ENCODE peak calls at places on chromosomes 11 and 22, in six cellular contexts. One of them, this sample, is unnamed.

GRCh38 chr11:120817131-120817530 is 206.8 kb upstream of the TBCEL start:
- DNase-seq in dorsolateral prefrontal cortex: peak
- DNase-seq in nephron progenitor cell: no peak
- DNase-seq in choroid plexus epithelial cell: no peak
- DNase-seq in foreskin fibroblast: no peak
- DNase-seq in colonic mucosa: no peak
- DNase-seq in this sample: no peak

GRCh38 chr11:9461068-9461759 is 402 bp downstream of the ZNF143 start:
- DNase-seq in dorsolateral prefrontal cortex: peak
- DNase-seq in nephron progenitor cell: peak
- DNase-seq in choroid plexus epithelial cell: peak
- DNase-seq in foreskin fibroblast: peak
- DNase-seq in colonic mucosa: peak
- DNase-seq in this sample: peak

GRCh38 chr11:93169950-93170561 is 27.7 kb downstream of the SLC36A4 start:
- DNase-seq in dorsolateral prefrontal cortex: no peak
- DNase-seq in nephron progenitor cell: no peak
- DNase-seq in choroid plexus epithelial cell: peak
- DNase-seq in foreskin fibroblast: peak
- DNase-seq in colonic mucosa: no peak
- DNase-seq in this sample: peak

GRCh38 chr22:38240734-38241252 is 32.0 kb downstream of the TMEM184B start:
- DNase-seq in dorsolateral prefrontal cortex: peak
- DNase-seq in nephron progenitor cell: no peak
- DNase-seq in choroid plexus epithelial cell: peak
- DNase-seq in foreskin fibroblast: no peak
- DNase-seq in colonic mucosa: peak
- DNase-seq in this sample: no peak

GRCh38 chr22:49965291-49966040 is 4.9 kb downstream of the PIM3 start:
- DNase-seq in dorsolateral prefrontal cortex: peak
- DNase-seq in nephron progenitor cell: no peak
- DNase-seq in choroid plexus epithelial cell: no peak
- DNase-seq in foreskin fibroblast: no peak
- DNase-seq in colonic mucosa: peak
- DNase-seq in this sample: no peak

GRCh38 chr11:44556735-44557409 is 8.6 kb upstream of the CD82 start:
- DNase-seq in dorsolateral prefrontal cortex: peak
- DNase-seq in nephron progenitor cell: peak
- DNase-seq in choroid plexus epithelial cell: peak
- DNase-seq in foreskin fibroblast: no peak
- DNase-seq in colonic mucosa: peak
- DNase-seq in this sample: no peak

GRCh38 chr11:68136866-68137265 is 15.7 kb upstream of the CHKA start:
- DNase-seq in dorsolateral prefrontal cortex: no peak
- DNase-seq in nephron progenitor cell: no peak
- DNase-seq in choroid plexus epithelial cell: no peak
- DNase-seq in foreskin fibroblast: no peak
- DNase-seq in colonic mucosa: no peak
- DNase-seq in this sample: no peak

GRCh38 chr22:33112606-33113005 is 54.4 kb upstream of the SYN3 start:
- DNase-seq in dorsolateral prefrontal cortex: no peak
- DNase-seq in nephron progenitor cell: no peak
- DNase-seq in choroid plexus epithelial cell: no peak
- DNase-seq in foreskin fibroblast: no peak
- DNase-seq in colonic mucosa: no peak
- DNase-seq in this sample: no peak

GRCh38 chr11:38176812-38177322 is 1578.8 kb upstream of the RAG2 start:
- DNase-seq in dorsolateral prefrontal cortex: no peak
- DNase-seq in nephron progenitor cell: peak
- DNase-seq in choroid plexus epithelial cell: no peak
- DNase-seq in foreskin fibroblast: no peak
- DNase-seq in colonic mucosa: no peak
- DNase-seq in this sample: no peak

GRCh38 chr22:40022536-40023225 is 27.9 kb downstream of the FAM83F start:
- DNase-seq in dorsolateral prefrontal cortex: no peak
- DNase-seq in nephron progenitor cell: no peak
- DNase-seq in choroid plexus epithelial cell: no peak
- DNase-seq in foreskin fibroblast: no peak
- DNase-seq in colonic mucosa: peak
- DNase-seq in this sample: no peak

GRCh38 chr11:134019500-134019899 is 49.4 kb upstream of the JAM3 start:
- DNase-seq in dorsolateral prefrontal cortex: no peak
- DNase-seq in nephron progenitor cell: no peak
- DNase-seq in choroid plexus epithelial cell: no peak
- DNase-seq in foreskin fibroblast: no peak
- DNase-seq in colonic mucosa: no peak
- DNase-seq in this sample: no peak

GRCh38 chr11:134013518-134013917 is 55.4 kb upstream of the JAM3 start:
- DNase-seq in dorsolateral prefrontal cortex: no peak
- DNase-seq in nephron progenitor cell: no peak
- DNase-seq in choroid plexus epithelial cell: no peak
- DNase-seq in foreskin fibroblast: no peak
- DNase-seq in colonic mucosa: no peak
- DNase-seq in this sample: no peak

GRCh38 chr11:134017773-134018430 is 51.0 kb upstream of the JAM3 start:
- DNase-seq in dorsolateral prefrontal cortex: no peak
- DNase-seq in nephron progenitor cell: no peak
- DNase-seq in choroid plexus epithelial cell: no peak
- DNase-seq in foreskin fibroblast: no peak
- DNase-seq in colonic mucosa: no peak
- DNase-seq in this sample: no peak

GRCh38 chr11:134015541-134015940 is 53.3 kb upstream of the JAM3 start:
- DNase-seq in dorsolateral prefrontal cortex: peak
- DNase-seq in nephron progenitor cell: no peak
- DNase-seq in choroid plexus epithelial cell: no peak
- DNase-seq in foreskin fibroblast: no peak
- DNase-seq in colonic mucosa: no peak
- DNase-seq in this sample: no peak

GRCh38 chr11:134014502-134014901 is 54.4 kb upstream of the JAM3 start:
- DNase-seq in dorsolateral prefrontal cortex: no peak
- DNase-seq in nephron progenitor cell: no peak
- DNase-seq in choroid plexus epithelial cell: no peak
- DNase-seq in foreskin fibroblast: no peak
- DNase-seq in colonic mucosa: no peak
- DNase-seq in this sample: no peak
- TF ChIP-seq CTCF in dorsolateral prefrontal cortex: no peak
- TF ChIP-seq CTCF in nephron progenitor cell: peak
- TF ChIP-seq CTCF in choroid plexus epithelial cell: peak
- TF ChIP-seq CTCF in foreskin fibroblast: no peak
- TF ChIP-seq CTCF in colonic mucosa: no peak
- TF ChIP-seq CTCF in this sample: peak

DNA sequence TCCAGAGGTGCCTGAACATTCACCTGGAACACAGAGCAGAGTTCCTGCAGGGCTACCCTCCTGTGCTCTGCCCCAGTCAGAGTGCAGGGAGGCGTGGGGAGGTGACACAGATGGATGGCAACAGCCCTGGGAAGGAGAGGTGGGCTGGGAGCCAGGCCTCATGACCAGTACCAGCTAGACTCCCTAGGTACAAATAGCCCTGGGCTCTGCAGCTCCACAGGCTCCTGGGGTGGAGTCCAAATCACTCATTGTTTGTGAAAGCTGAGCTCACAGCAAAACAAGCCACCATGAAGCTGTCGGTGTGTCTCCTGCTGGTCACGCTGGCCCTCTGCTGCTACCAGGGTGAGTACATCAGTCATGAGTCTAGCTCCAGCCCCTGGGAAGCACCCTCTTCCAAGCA is at the start of gene SCGB1D2:
- DNase-seq in dorsolateral prefrontal cortex: peak
- DNase-seq in nephron progenitor cell: no peak
- DNase-seq in choroid plexus epithelial cell: no peak
- DNase-seq in foreskin fibroblast: no peak
- DNase-seq in colonic mucosa: no peak
- DNase-seq in this sample: no peak
- TF ChIP-seq CTCF in dorsolateral prefrontal cortex: no peak
- TF ChIP-seq CTCF in nephron progenitor cell: no peak
- TF ChIP-seq CTCF in choroid plexus epithelial cell: no peak
- TF ChIP-seq CTCF in foreskin fibroblast: no peak
- TF ChIP-seq CTCF in colonic mucosa: no peak
- TF ChIP-seq CTCF in this sample: no peak

DNA sequence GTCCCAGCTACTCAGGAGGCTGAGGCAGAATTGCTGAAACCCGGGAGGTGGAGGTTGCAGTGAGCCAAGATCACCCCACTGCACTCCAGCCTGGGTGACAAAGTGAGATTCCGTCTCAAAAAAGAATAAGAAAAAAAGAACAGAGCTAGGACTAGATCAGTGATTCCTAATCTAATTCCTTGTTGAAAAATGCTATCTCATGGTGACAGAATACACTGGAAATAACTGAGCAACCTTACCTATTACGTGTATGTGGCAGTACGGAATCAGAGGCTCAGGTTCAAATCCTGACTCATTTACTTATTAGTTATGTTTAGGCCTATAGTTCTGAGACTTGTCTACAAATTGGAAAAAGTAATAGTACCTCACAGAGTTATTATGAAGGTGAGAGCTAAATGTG is 19.5 kb upstream of the RCE1 start:
- DNase-seq in dorsolateral prefrontal cortex: no peak
- DNase-seq in nephron progenitor cell: no peak
- DNase-seq in choroid plexus epithelial cell: no peak
- DNase-seq in foreskin fibroblast: no peak
- DNase-seq in colonic mucosa: no peak
- DNase-seq in this sample: no peak
- TF ChIP-seq CTCF in dorsolateral prefrontal cortex: no peak
- TF ChIP-seq CTCF in nephron progenitor cell: no peak
- TF ChIP-seq CTCF in choroid plexus epithelial cell: no peak
- TF ChIP-seq CTCF in foreskin fibroblast: no peak
- TF ChIP-seq CTCF in colonic mucosa: no peak
- TF ChIP-seq CTCF in this sample: no peak

DNA sequence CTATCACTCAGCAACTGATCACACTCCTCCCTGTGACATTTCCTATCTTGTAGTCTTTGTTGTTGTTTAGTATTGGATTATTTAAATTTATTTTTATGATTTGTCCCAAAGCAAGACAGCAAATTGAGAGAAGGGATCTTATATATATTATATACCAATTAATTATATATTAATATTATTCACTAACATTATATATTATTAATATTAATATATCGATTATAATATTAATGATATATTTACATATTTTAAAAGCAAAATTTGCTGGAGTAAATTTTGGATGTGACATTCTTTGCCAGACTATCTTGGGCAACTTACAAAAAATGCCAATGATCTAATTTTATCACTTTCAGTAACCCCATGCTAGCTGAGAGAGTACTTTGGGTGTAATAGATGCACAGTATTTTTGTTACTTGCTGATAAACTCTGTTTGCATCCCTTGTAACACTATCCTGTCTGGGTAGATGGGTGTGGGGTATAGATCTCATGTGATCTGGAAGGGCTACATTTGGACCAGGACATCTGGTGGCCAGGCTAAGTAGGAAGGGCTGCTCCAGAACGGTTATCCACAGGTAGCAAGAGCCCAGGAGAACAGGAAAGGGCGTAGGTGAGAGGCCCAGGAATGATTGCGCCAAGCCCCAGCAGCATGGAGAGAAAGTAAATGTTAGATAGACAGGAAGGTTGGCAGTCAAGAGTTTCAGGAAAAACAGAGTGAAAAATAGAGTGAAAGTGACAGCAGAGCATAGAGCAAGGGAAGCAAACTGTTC is 608.6 kb upstream of the KIRREL3 start:
- DNase-seq in dorsolateral prefrontal cortex: no peak
- DNase-seq in nephron progenitor cell: no peak
- DNase-seq in choroid plexus epithelial cell: no peak
- DNase-seq in foreskin fibroblast: no peak
- DNase-seq in colonic mucosa: no peak
- DNase-seq in this sample: no peak
- TF ChIP-seq CTCF in dorsolateral prefrontal cortex: no peak
- TF ChIP-seq CTCF in nephron progenitor cell: no peak
- TF ChIP-seq CTCF in choroid plexus epithelial cell: no peak
- TF ChIP-seq CTCF in foreskin fibroblast: no peak
- TF ChIP-seq CTCF in colonic mucosa: no peak
- TF ChIP-seq CTCF in this sample: no peak

GRCh38 chr11:85180528-85180927 is 446.6 kb downstream of the DLG2 start:
- DNase-seq in dorsolateral prefrontal cortex: no peak
- DNase-seq in nephron progenitor cell: no peak
- DNase-seq in choroid plexus epithelial cell: peak
- DNase-seq in foreskin fibroblast: no peak
- DNase-seq in colonic mucosa: no peak
- DNase-seq in this sample: no peak

GRCh38 chr11:85187992-85188391 is 439.2 kb downstream of the DLG2 start:
- DNase-seq in dorsolateral prefrontal cortex: no peak
- DNase-seq in nephron progenitor cell: no peak
- DNase-seq in choroid plexus epithelial cell: no peak
- DNase-seq in foreskin fibroblast: no peak
- DNase-seq in colonic mucosa: no peak
- DNase-seq in this sample: no peak

GRCh38 chr11:85182437-85183109 is 444.6 kb downstream of the DLG2 start:
- DNase-seq in dorsolateral prefrontal cortex: no peak
- DNase-seq in nephron progenitor cell: peak
- DNase-seq in choroid plexus epithelial cell: peak
- DNase-seq in foreskin fibroblast: no peak
- DNase-seq in colonic mucosa: no peak
- DNase-seq in this sample: no peak
- TF ChIP-seq CTCF in dorsolateral prefrontal cortex: no peak
- TF ChIP-seq CTCF in nephron progenitor cell: peak
- TF ChIP-seq CTCF in choroid plexus epithelial cell: peak
- TF ChIP-seq CTCF in foreskin fibroblast: peak
- TF ChIP-seq CTCF in colonic mucosa: no peak
- TF ChIP-seq CTCF in this sample: peak

GRCh38 chr11:130389315-130389935 is 39.0 kb downstream of the ADAMTS8 start:
- DNase-seq in dorsolateral prefrontal cortex: no peak
- DNase-seq in nephron progenitor cell: no peak
- DNase-seq in choroid plexus epithelial cell: peak
- DNase-seq in foreskin fibroblast: no peak
- DNase-seq in colonic mucosa: peak
- DNase-seq in this sample: no peak

GRCh38 chr11:130388607-130389205 is 39.7 kb downstream of the ADAMTS8 start:
- DNase-seq in dorsolateral prefrontal cortex: no peak
- DNase-seq in nephron progenitor cell: no peak
- DNase-seq in choroid plexus epithelial cell: no peak
- DNase-seq in foreskin fibroblast: no peak
- DNase-seq in colonic mucosa: no peak
- DNase-seq in this sample: no peak

GRCh38 chr11:130391692-130392091 is 36.7 kb downstream of the ADAMTS8 start:
- DNase-seq in dorsolateral prefrontal cortex: no peak
- DNase-seq in nephron progenitor cell: no peak
- DNase-seq in choroid plexus epithelial cell: no peak
- DNase-seq in foreskin fibroblast: no peak
- DNase-seq in colonic mucosa: no peak
- DNase-seq in this sample: no peak

DNA sequence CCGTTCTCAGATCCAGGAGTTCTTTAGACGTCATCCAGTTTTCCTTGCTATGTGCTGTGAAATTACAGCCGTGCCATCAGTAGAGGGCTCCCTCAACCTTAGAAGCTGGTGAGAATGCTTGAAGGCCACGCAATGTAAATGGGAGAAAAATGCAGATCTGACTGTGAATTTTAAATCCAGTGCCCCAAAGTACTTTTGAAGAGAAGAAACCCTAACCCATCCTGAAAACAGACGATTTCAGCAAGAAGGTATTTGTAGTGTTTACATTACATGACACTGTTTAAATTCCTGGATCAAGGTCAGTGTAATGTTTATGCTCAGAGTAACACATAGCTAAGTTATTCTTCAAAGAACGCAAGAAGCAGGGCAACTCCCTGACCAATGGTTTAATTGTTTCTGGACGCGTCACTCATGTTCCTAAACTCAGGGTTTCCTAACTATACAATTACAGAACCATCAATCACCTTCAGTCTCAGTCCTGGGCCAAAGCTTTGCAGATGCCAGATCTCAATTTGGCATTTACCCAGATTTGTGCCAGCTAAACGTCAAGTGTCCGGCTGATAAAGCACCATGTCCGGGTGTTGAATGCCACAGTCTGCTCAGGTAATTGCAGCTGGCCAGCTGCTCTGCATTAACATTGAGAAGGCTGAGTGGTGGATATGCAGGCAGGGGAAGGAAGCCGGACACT is 38.2 kb downstream of the ADAMTS8 start:
- DNase-seq in dorsolateral prefrontal cortex: peak
- DNase-seq in nephron progenitor cell: no peak
- DNase-seq in choroid plexus epithelial cell: peak
- DNase-seq in foreskin fibroblast: peak
- DNase-seq in colonic mucosa: no peak
- DNase-seq in this sample: peak
- TF ChIP-seq CTCF in dorsolateral prefrontal cortex: peak
- TF ChIP-seq CTCF in nephron progenitor cell: no peak
- TF ChIP-seq CTCF in choroid plexus epithelial cell: peak
- TF ChIP-seq CTCF in foreskin fibroblast: peak
- TF ChIP-seq CTCF in colonic mucosa: no peak
- TF ChIP-seq CTCF in this sample: peak

This sample was measured in AG09319.